ENCODE peak calls at places on chromosomes 4 and X, in eight cellular contexts. C is adipocyte; S is GM23338; H is caudate nucleus; O is CD8-positive, alpha-beta memory T cell; D is testis; K is nephron progenitor cell; R is NCI-H345. B is an unnamed sample.

GRCh38 chrX:141759238-141759637 is 60.7 kb upstream of the SPANXD start:
- DNase-seq in C (no peak), S (no peak), H (no peak), O (no peak), D (no peak), K (no peak), R (no peak), B (no peak)

GRCh38 chr4:1460967-1461868 is 55.0 kb upstream of the NKX1-1 start:
- DNase-seq in C (no peak), S (no peak), H (no peak), O (no peak), D (no peak), K (no peak), R (no peak), B (no peak)

GRCh38 chr4:2619459-2619858 is 83.0 kb downstream of the FAM193A start:
- DNase-seq in C (no peak), S (peak), H (no peak), O (no peak), D (no peak), K (no peak), R (no peak), B (no peak)

GRCh38 chrX:119573840-119574393 is 446 bp upstream of the UBE2A start:
- DNase-seq in C (peak), S (peak), H (no peak), O (no peak), D (peak), K (no peak), R (no peak), B (no peak)

GRCh38 chrX:23118890-23119527 is 119.2 kb downstream of the DDX53 start:
- DNase-seq in C (no peak), S (peak), H (no peak), O (no peak), D (no peak), K (no peak), R (peak), B (no peak)

GRCh38 chr4:185016946-185017797 is 1.1 kb upstream of the HELT start:
- DNase-seq in C (peak), S (peak), H (no peak), O (no peak), D (no peak), K (no peak), R (peak), B (no peak)

GRCh38 chr4:163554870-163555465 is 60.5 kb downstream of the TMA16 start:
- DNase-seq in C (peak), S (peak), H (no peak), O (no peak), D (no peak), K (no peak), R (no peak), B (no peak)

GRCh38 chr4:108135549-108136209 is 33.1 kb downstream of the LEF1 start:
- DNase-seq in C (no peak), S (peak), H (no peak), O (no peak), D (no peak), K (peak), R (peak), B (no peak)

GRCh38 chrX:367349-367748 is 19.4 kb downstream of the PPP2R3B start:
- DNase-seq in C (no peak), S (no peak), H (no peak), O (no peak), D (no peak), K (no peak), R (no peak), B (no peak)

GRCh38 chr4:26061248-26061986 is 147.4 kb downstream of the SMIM20 start:
- DNase-seq in C (no peak), S (peak), H (no peak), O (no peak), D (peak), K (peak), R (no peak), B (no peak)

GRCh38 chr4:3041192-3042142 is 32.9 kb downstream of the HTT-AS start:
- DNase-seq in C (peak), S (peak), H (peak), O (peak), D (peak), K (no peak), R (no peak), B (no peak)

GRCh38 chr4:154643493-154643892 is 31.0 kb upstream of the FGG start:
- DNase-seq in C (no peak), S (no peak), H (no peak), O (no peak), D (no peak), K (no peak), R (no peak), B (no peak)

GRCh38 chrX:12844319-12844718 is 22.6 kb upstream of the TLR7 start:
- DNase-seq in C (no peak), S (no peak), H (no peak), O (no peak), D (no peak), K (no peak), R (no peak), B (no peak)

GRCh38 chr4:76704133-76704881 is 193.6 kb downstream of the SOWAHB start:
- DNase-seq in C (peak), S (peak), H (no peak), O (no peak), D (no peak), K (no peak), R (peak), B (no peak)

GRCh38 chrX:49106930-49107329 is 16.6 kb downstream of the GPKOW start:
- DNase-seq in C (peak), S (peak), H (peak), O (no peak), D (peak), K (peak), R (no peak), B (peak)

GRCh38 chrX:129037389-129037788 is 485.9 kb downstream of the SMARCA1 start:
- DNase-seq in C (no peak), S (no peak), H (no peak), O (no peak), D (no peak), K (no peak), R (no peak), B (no peak)

GRCh38 chrX:142036111-142036510 is 132.4 kb downstream of the MAGEC1 start:
- DNase-seq in C (no peak), S (no peak), H (no peak), O (no peak), D (no peak), K (no peak), R (no peak), B (no peak)

GRCh38 chr4:16034010-16034829 is 49.6 kb downstream of the PROM1 start:
- DNase-seq in C (peak), S (no peak), H (no peak), O (no peak), D (no peak), K (no peak), R (no peak), B (no peak)

GRCh38 chr4:54913751-54914526 is 211.5 kb downstream of the KDR start:
- DNase-seq in C (peak), S (no peak), H (no peak), O (no peak), D (no peak), K (no peak), R (no peak), B (no peak)

GRCh38 chrX:16826207-16826606 is 39.9 kb downstream of the TXLNG start:
- DNase-seq in C (peak), S (no peak), H (peak), O (no peak), D (no peak), K (no peak), R (peak), B (no peak)

GRCh38 chr4:121428721-121429120 is 47.9 kb upstream of the QRFPR start:
- DNase-seq in C (peak), S (no peak), H (no peak), O (no peak), D (no peak), K (no peak), R (no peak), B (no peak)

GRCh38 chr4:155929833-155930232 is 23.8 kb downstream of the CTSO start:
- DNase-seq in C (no peak), S (no peak), H (no peak), O (no peak), D (no peak), K (no peak), R (no peak), B (no peak)

B was measured in nucleus accumbens.